ENCODE peak calls at places on chromosomes 7 and 10, in ten cellular contexts. W is activated CD4-positive, alpha-beta T cell treated with anti-CD3 and anti-CD28 coated beads, Interleukin-2, amount 50 U/mL, for 4 hours; D is ACHN; C is stimulated activated CD8-positive, alpha-beta memory T cell treated with anti-CD3 and anti-CD28 coated beads, Interleukin-4, amount 100 ng/mL, for 24 hours; V is HT-29; J is stimulated activated naive CD4-positive, alpha-beta T cell; I is kidney epithelial cell; N is stimulated activated CD4-positive, alpha-beta T cell treated with anti-CD3 and anti-CD28 coated beads, Interleukin-2, amount 100 ng/mL, for 48 hours; P is pancreas; A is AG20443. Y is an unnamed sample.

GRCh38 chr7:25860882-25861228 is 291.1 kb upstream of the NFE2L3 start:
- DNase-seq in I (no peak), D (no peak), J (peak; percentile 34), W (no peak), V (no peak), A (no peak), C (no peak), N (no peak), P (no peak), Y (no peak)

GRCh38 chr10:20966426-20966825 is 69.3 kb upstream of the NEBL start:
- DNase-seq in A (no peak), W (no peak), J (no peak), P (no peak), C (no peak), N (no peak), V (no peak), I (no peak), D (no peak), Y (no peak)

GRCh38 chr10:52807803-52808202 is 35.2 kb upstream of the MBL2 start:
- DNase-seq in W (no peak), I (no peak), N (no peak), C (no peak), D (no peak), J (no peak), A (no peak), P (no peak), V (no peak), Y (no peak)

GRCh38 chr10:98446121-98446655 is 547 bp downstream of the HPS1 start:
- DNase-seq in D (no peak), V (peak; percentile 33), C (no peak), W (peak; percentile 16), I (no peak), N (peak; percentile 21), A (peak; percentile 67), J (peak; percentile 37), P (peak; percentile 85), Y (no peak)

GRCh38 chr7:100444311-100445278 is 8.3 kb upstream of the PPP1R35 start:
- DNase-seq in N (no peak), J (no peak), I (no peak), C (no peak), V (no peak), D (no peak), P (peak; percentile 30), A (peak; percentile 57), W (no peak), Y (no peak)

GRCh38 chr10:50554995-50555568 is 68.7 kb downstream of the SGMS1 start:
- DNase-seq in N (no peak), A (peak; percentile 49), I (no peak), W (no peak), P (no peak), D (peak; percentile 27), J (no peak), C (no peak), V (peak; percentile 50), Y (no peak)

GRCh38 chr7:81267508-81267907 is 348.7 kb upstream of the SEMA3C start:
- DNase-seq in A (no peak), N (no peak), W (no peak), C (no peak), P (no peak), V (no peak), D (no peak), I (no peak), J (no peak), Y (no peak)

GRCh38 chr7:141184532-141185190 is 110.8 kb downstream of the TMEM178B start:
- DNase-seq in W (no peak), I (no peak), C (no peak), V (no peak), P (no peak), A (no peak), J (no peak), D (no peak), N (no peak), Y (no peak)

GRCh38 chr7:12623885-12624498 is 53.5 kb downstream of the SCIN start:
- DNase-seq in J (no peak), N (no peak), C (no peak), W (no peak), P (no peak), A (peak; percentile 43), D (peak; percentile 69), I (peak; percentile 5), V (peak; percentile 78), Y (no peak)

GRCh38 chr7:98315318-98315993 is 34.0 kb downstream of the BRI3 start:
- DNase-seq in P (no peak), N (no peak), D (no peak), A (no peak), W (no peak), J (no peak), V (no peak), I (no peak), C (no peak), Y (no peak)

GRCh38 chr7:50952544-50952943 is 169.8 kb upstream of the GRB10 start:
- DNase-seq in P (peak; percentile 61), J (no peak), W (no peak), A (no peak), D (no peak), V (no peak), C (no peak), N (no peak), I (no peak), Y (no peak)

GRCh38 chr10:129495697-129496096 is 28.7 kb downstream of the MGMT start:
- DNase-seq in D (no peak), J (no peak), V (no peak), I (no peak), C (no peak), P (no peak), A (no peak), N (no peak), W (no peak), Y (no peak)

GRCh38 chr7:32921896-32922295 is 30.3 kb upstream of the KBTBD2 start:
- DNase-seq in N (no peak), J (no peak), W (no peak), C (no peak), I (no peak), P (no peak), V (no peak), A (no peak), D (no peak), Y (no peak)

GRCh38 chr7:130667593-130668257 is 823 bp downstream of the COPG2 start:
- DNase-seq in C (no peak), A (no peak), N (no peak), D (peak; percentile 17), J (peak; percentile 14), V (peak; percentile 26), I (no peak), W (no peak), P (no peak), Y (no peak)

GRCh38 chr10:118963963-118964362 is 65.6 kb upstream of the NANOS1 start:
- DNase-seq in J (no peak), D (no peak), V (no peak), W (no peak), P (no peak), I (no peak), C (no peak), A (no peak), N (no peak), Y (no peak)

GRCh38 chr7:85595639-85596268 is 408.9 kb upstream of the SEMA3D start:
- DNase-seq in V (no peak), N (no peak), A (peak; percentile 27), P (no peak), J (no peak), D (no peak), I (no peak), W (no peak), C (no peak), Y (no peak)

GRCh38 chr7:128022631-128023532 is 8.4 kb downstream of the LRRC4 start:
- DNase-seq in A (peak; percentile 67), P (no peak), V (no peak), D (no peak), I (no peak), N (no peak), W (no peak), J (no peak), C (no peak), Y (no peak)

Y was measured in NCI-H1930.